ENCODE peak calls at places on chromosomes 6 and 20, in four cellular contexts. U is H7, O is H1, M is adipocyte. B is an unnamed sample.

GRCh38 chr20:16701296-16701695 is 28.5 kb upstream of the SNRPB2 start:
- DNase-seq in U (peak; percentile 29), O (no peak), M (no peak), B (peak; percentile 1)

GRCh38 chr6:33960345-33961313 is 156.8 kb upstream of the MLN start:
- DNase-seq in U (peak; percentile 42), O (no peak), M (no peak), B (no peak)

GRCh38 chr20:3121271-3121911 is 36.9 kb upstream of the AVP start:
- DNase-seq in U (no peak), O (no peak), M (no peak), B (no peak)

GRCh38 chr6:130303436-130303835 is 62.4 kb upstream of the TMEM200A start:
- DNase-seq in U (no peak), O (no peak), M (peak; percentile 74), B (no peak)

GRCh38 chr6:53451165-53451564 is 93.7 kb downstream of the GCLC start:
- DNase-seq in U (no peak), O (no peak), M (no peak), B (no peak)

GRCh38 chr20:51622004-51622874 is 79.7 kb upstream of the NFATC2 start:
- DNase-seq in U (no peak), O (no peak), M (no peak), B (no peak)

GRCh38 chr20:63977392-63978276 is 1.8 kb downstream of the SAMD10 start:
- DNase-seq in U (peak; percentile 42), O (no peak), M (no peak), B (peak; percentile 63)

GRCh38 chr6:39021779-39022178 is 26.8 kb upstream of the GLP1R start:
- DNase-seq in U (no peak), O (no peak), M (no peak), B (no peak)

GRCh38 chr20:54128175-54128574 is 45.6 kb downstream of the CYP24A1 start:
- DNase-seq in U (no peak), O (no peak), M (no peak), B (no peak)

GRCh38 chr6:112233864-112234263 is 20.5 kb downstream of the LAMA4 start:
- DNase-seq in U (no peak), O (no peak), M (peak; percentile 47), B (peak; percentile 88)

GRCh38 chr6:4516206-4516605 is 260.0 kb upstream of the CDYL start:
- DNase-seq in U (no peak), O (no peak), M (no peak), B (peak; percentile 8)

GRCh38 chr20:31484001-31484400 is 8.9 kb downstream of the REM1 start:
- DNase-seq in U (peak; percentile 86), O (no peak), M (no peak), B (no peak)

GRCh38 chr6:148392611-148393160 is 50.0 kb downstream of the SASH1 start:
- DNase-seq in U (no peak), O (no peak), M (peak; percentile 46), B (no peak)

GRCh38 chr20:3871549-3872265 is 17.5 kb upstream of the PANK2 start:
- DNase-seq in U (no peak), O (no peak), M (peak; percentile 73), B (no peak)

GRCh38 chr6:17574871-17575560 is 25.1 kb upstream of the FAM8A1 start:
- DNase-seq in U (no peak), O (no peak), M (peak; percentile 84), B (peak; percentile 71)

GRCh38 chr20:44215125-44215524 is 4.6 kb upstream of the OSER1 start:
- DNase-seq in U (peak; percentile 57), O (no peak), M (peak; percentile 84), B (peak; percentile 79)

GRCh38 chr20:62662422-62662821 is 20.1 kb downstream of the SLCO4A1 start:
- DNase-seq in U (no peak), O (no peak), M (peak; percentile 81), B (peak; percentile 47)

GRCh38 chr20:63572788-63573738 is 976 bp downstream of the HELZ2 start:
- DNase-seq in U (no peak), O (no peak), M (peak; percentile 10), B (no peak)

GRCh38 chr6:50600280-50600679 is 113.0 kb upstream of the TFAP2D start:
- DNase-seq in U (no peak), O (no peak), M (no peak), B (no peak)

GRCh38 chr6:42450314-42451145 is 1.2 kb downstream of the TRERF1 start:
- DNase-seq in U (no peak), O (no peak), M (peak; percentile 59), B (peak; percentile 36)

GRCh38 chr6:90536516-90536915 is 50.4 kb downstream of the MAP3K7 start:
- DNase-seq in U (no peak), O (no peak), M (no peak), B (peak; percentile 10)

GRCh38 chr20:63958964-63959698 is 2.9 kb upstream of the UCKL1 start:
- DNase-seq in U (no peak), O (no peak), M (no peak), B (no peak)

GRCh38 chr6:26592649-26593048 is 4.1 kb upstream of the ABT1 start:
- DNase-seq in U (no peak), O (no peak), M (no peak), B (peak; percentile 49)

GRCh38 chr20:57866250-57867106 is 156.7 kb upstream of the PMEPA1 start:
- DNase-seq in U (no peak), O (no peak), M (no peak), B (no peak)

GRCh38 chr20:59031326-59032022 is 661 bp downstream of the ATP5F1E start:
- DNase-seq in U (no peak), O (no peak), M (no peak), B (no peak)

GRCh38 chr20:1623501-1624250 is 3.9 kb upstream of the SIRPB1 start:
- DNase-seq in U (no peak), O (no peak), M (no peak), B (no peak)

GRCh38 chr20:52614036-52614863 is 357.9 kb upstream of the TSHZ2 start:
- DNase-seq in U (no peak), O (no peak), M (no peak), B (no peak)

GRCh38 chr20:38873050-38873581 is 53.1 kb upstream of the FAM83D start:
- DNase-seq in U (no peak), O (no peak), M (no peak), B (no peak)

GRCh38 chr6:153031335-153031955 is 28.9 kb upstream of the MTRF1L start:
- DNase-seq in U (no peak), O (no peak), M (peak; percentile 25), B (peak; percentile 25)

GRCh38 chr6:157555795-157556645 is 175.0 kb downstream of the ZDHHC14 start:
- DNase-seq in U (no peak), O (no peak), M (no peak), B (no peak)

GRCh38 chr6:10416863-10417641 is 2.2 kb upstream of the TFAP2A start:
- DNase-seq in U (peak; percentile 93), O (peak; percentile 73), M (no peak), B (no peak)

GRCh38 chr6:170232186-170233002 is 58.5 kb downstream of the DLL1 start:
- DNase-seq in U (no peak), O (no peak), M (no peak), B (peak; percentile 13)

GRCh38 chr6:71349976-71350615 is 61.5 kb downstream of the OGFRL1 start:
- DNase-seq in U (no peak), O (no peak), M (no peak), B (peak; percentile 75)

DNA sequence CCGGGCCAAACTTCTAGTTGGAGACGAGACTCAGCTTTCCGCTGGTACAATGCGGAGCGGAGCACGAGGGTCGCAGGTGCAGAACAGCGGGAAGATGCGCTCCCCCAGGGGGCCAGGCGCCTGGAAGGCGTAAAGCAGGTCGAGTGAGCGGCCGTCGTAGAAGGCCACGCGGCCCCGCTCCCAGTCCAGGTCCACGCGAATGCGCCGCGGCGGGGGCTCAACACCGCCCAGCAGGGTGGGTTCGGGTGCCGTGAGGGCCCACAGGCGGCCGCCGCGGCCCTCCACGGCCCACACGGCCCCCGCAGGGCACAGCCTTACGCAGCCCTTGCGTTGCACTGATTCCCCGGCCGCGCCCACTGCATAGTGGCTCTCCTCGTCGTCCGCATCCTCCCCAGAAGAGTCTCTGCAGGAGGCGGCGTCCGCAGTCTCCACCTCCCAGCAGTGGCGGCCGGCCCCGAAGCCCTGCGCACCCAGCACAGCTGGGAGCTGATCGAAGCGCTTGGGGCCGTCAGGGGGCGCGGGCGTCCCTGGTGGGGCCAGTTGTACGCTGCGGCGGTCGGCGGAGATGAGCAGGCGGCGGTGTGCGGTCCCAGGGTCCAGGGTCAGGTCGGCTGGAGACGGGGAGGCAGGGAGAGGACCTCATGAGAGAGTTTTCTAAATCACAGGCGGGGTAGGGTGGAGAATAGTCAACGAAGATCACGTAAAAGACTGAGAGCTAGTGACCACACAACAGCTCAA is 4.3 kb downstream of the PPP1R11 start:
- DNase-seq in U (peak; percentile 83), O (no peak), M (no peak), B (peak; percentile 52)
- H3K4me3 ChIP-seq in U (peak overlapping the region; percentile 30), O (peak overlapping the region; percentile 13), M (peak overlapping the region; percentile 58), B (no peak overlapping the region)

GRCh38 chr6:139595183-139595582 is 220.7 kb upstream of the CITED2 start:
- DNase-seq in U (no peak), O (no peak), M (peak; percentile 51), B (peak; percentile 30)

GRCh38 chr6:139594333-139594965 is 220.0 kb upstream of the CITED2 start:
- DNase-seq in U (no peak), O (no peak), M (no peak), B (no peak)

GRCh38 chr6:139597781-139598368 is 223.4 kb upstream of the CITED2 start:
- DNase-seq in U (no peak), O (no peak), M (peak; percentile 97), B (peak; percentile 98)

GRCh38 chr6:139600313-139600712 is 225.9 kb upstream of the CITED2 start:
- DNase-seq in U (no peak), O (no peak), M (no peak), B (no peak)

GRCh38 chr6:139597087-139597763 is 222.8 kb upstream of the CITED2 start:
- DNase-seq in U (no peak), O (no peak), M (peak; percentile 32), B (peak; percentile 26)
- H3K4me3 ChIP-seq in U (no peak overlapping the region), O (no peak overlapping the region), M (peak overlapping the region; percentile 37), B (no peak overlapping the region)

DNA sequence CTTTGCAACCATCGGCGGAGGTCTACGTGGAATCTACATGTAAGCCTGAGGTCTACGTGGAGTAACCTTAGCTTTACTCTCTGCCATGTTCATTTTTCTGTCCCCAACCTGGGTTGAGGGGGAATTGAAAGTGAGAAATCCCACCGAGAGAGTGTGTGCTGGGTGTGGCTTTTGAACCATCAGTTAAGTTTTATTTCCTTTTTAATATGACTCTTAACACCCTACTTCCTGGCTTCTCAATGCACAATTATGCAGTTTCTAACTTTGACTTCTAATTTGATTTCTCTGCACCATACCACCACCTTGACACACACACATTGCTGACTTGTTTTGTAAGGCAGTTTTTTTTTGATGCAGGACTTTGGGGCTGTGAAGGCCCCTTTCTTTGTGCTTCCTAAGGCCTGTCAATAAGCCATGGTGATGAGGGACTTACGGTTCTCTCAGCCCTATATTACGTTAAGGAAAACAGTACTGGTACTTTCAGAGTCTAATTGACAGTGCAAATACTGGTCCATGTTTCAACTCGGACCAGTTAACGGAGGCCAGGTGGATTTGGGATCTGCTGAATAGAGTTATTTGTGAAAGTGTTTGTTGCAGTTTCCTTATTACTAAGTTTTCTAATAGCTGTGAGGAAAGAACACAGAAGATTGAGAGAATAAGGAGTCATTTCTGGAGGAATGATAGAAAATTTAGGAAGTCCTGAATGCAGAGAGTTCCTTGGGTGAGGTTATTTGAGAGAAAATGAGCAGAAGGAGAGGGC is 206.5 kb downstream of the JARID2 start:
- DNase-seq in U (no peak), O (no peak), M (no peak), B (no peak)
- H3K4me3 ChIP-seq in U (no peak overlapping the region), O (no peak overlapping the region), M (no peak overlapping the region), B (no peak overlapping the region)

DNA sequence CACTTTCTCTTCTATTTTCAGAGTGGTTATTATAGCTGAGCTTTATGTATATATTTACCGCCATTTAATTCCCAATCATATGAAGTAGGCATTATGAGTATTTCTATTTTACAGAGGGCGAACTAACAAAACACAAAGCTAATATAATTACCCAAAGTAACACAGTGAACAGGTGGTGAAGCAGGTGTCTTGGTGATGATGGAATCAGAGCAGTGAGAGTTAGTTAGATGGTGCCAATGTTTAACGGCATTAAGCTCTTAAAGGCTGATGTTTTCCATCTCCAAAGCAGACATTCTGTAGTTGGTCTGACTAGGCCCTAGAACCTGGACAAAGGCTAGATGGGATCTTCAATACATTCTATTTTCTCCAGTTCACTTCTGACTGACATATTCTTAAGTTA is 551.1 kb upstream of the SYNCRIP start:
- DNase-seq in U (no peak), O (no peak), M (no peak), B (no peak)
- H3K4me3 ChIP-seq in U (no peak overlapping the region), O (no peak overlapping the region), M (no peak overlapping the region), B (no peak overlapping the region)